ENCODE peak calls at places on chromosomes 12 and 14, in seven cellular contexts. D is GM12878, Z is HepG2, M is SK-N-SH, G is H1, S is GM12892, Q is K562. Y is an unnamed sample.

GRCh38 chr12:13227191-13227590 is 30.7 kb downstream of the EMP1 start:
- DNase-seq in Q (no peak), M (no peak), S (no peak), G (no peak), D (no peak), Z (no peak), Y (no peak)

GRCh38 chr12:29908154-29908553 is 124.4 kb upstream of the TMTC1 start:
- DNase-seq in Z (no peak), S (no peak), Q (no peak), G (no peak), M (no peak), D (no peak), Y (no peak)

GRCh38 chr12:105378821-105379400 is 48.4 kb downstream of the C12orf75 start:
- DNase-seq in G (peak), M (peak), Q (no peak), D (no peak), S (no peak), Z (peak), Y (no peak)

GRCh38 chr12:106527356-106527755 is 55.4 kb upstream of the RFX4 start:
- DNase-seq in Q (no peak), Z (no peak), S (no peak), M (no peak), G (no peak), D (no peak), Y (no peak)

GRCh38 chr12:33752854-33753253 is 269.4 kb upstream of the ALG10 start:
- DNase-seq in M (no peak), G (no peak), Z (no peak), Q (peak), S (no peak), D (no peak), Y (no peak)

GRCh38 chr12:19140381-19141236 is 11.1 kb downstream of the PLEKHA5 start:
- DNase-seq in G (no peak), Q (no peak), D (no peak), Z (no peak), M (no peak), S (no peak), Y (no peak)

GRCh38 chr12:131457028-131457310 is 253.9 kb upstream of the SFSWAP start:
- DNase-seq in D (no peak), Q (no peak), S (no peak), M (no peak), Z (no peak), G (no peak), Y (no peak)

GRCh38 chr14:26863736-26864135 is 265.9 kb upstream of the NOVA1 start:
- DNase-seq in S (no peak), G (no peak), Q (no peak), Z (no peak), M (no peak), D (no peak), Y (no peak)

GRCh38 chr14:100660498-100661339 is 66.0 kb upstream of the DLK1 start:
- DNase-seq in G (no peak), M (no peak), Q (no peak), Z (peak), D (no peak), S (no peak), Y (no peak)

GRCh38 chr12:131929530-131930456 is 717 bp downstream of the PUS1 start:
- DNase-seq in Q (peak), D (no peak), G (no peak), S (peak), M (peak), Z (no peak), Y (peak)

GRCh38 chr12:65204886-65205525 is 35.6 kb downstream of the LEMD3 start:
- DNase-seq in M (no peak), Q (no peak), G (no peak), Z (no peak), D (no peak), S (no peak), Y (no peak)

GRCh38 chr14:90168425-90169105 is 87.8 kb upstream of the PSMC1 start:
- DNase-seq in Z (no peak), S (no peak), D (no peak), Q (no peak), M (no peak), G (no peak), Y (no peak)

GRCh38 chr14:100719976-100720520 is 6.6 kb upstream of the DLK1 start:
- DNase-seq in Q (no peak), Z (no peak), D (no peak), M (peak), S (no peak), G (no peak), Y (no peak)

GRCh38 chr12:125071456-125071855 is 6.2 kb downstream of the AACS start:
- DNase-seq in G (no peak), D (no peak), Z (no peak), M (no peak), S (no peak), Q (no peak), Y (no peak)
- TF ChIP-seq TAF1 in G (no peak), D (no peak), Z (no peak), M (no peak), S (no peak), Q (no peak), Y (no peak)

GRCh38 chr12:11568762-11569478 is 80.6 kb upstream of the ETV6 start:
- DNase-seq in Q (no peak), G (no peak), Z (no peak), S (peak), M (no peak), D (peak), Y (no peak)
- TF ChIP-seq TAF1 in Q (no peak), G (no peak), Z (no peak), S (peak), M (no peak), D (peak), Y (peak)

GRCh38 chr12:94245984-94246383 is 97.6 kb downstream of the PLXNC1 start:
- DNase-seq in S (no peak), G (no peak), M (no peak), D (no peak), Z (no peak), Q (no peak), Y (no peak)
- TF ChIP-seq TAF1 in S (no peak), G (no peak), M (no peak), D (no peak), Z (no peak), Q (no peak), Y (no peak)

GRCh38 chr12:122951979-122952892 is 14.0 kb downstream of the ABCB9 start:
- DNase-seq in M (peak), D (no peak), G (peak), Q (peak), S (peak), Z (peak), Y (peak)
- TF ChIP-seq TAF1 in M (no peak), D (peak), G (no peak), Q (no peak), S (no peak), Z (no peak), Y (no peak)

GRCh38 chr12:6700646-6701051 is at the start of gene PIANP:
- DNase-seq in S (no peak), Q (peak), D (no peak), M (peak), G (peak), Z (no peak), Y (no peak)
- TF ChIP-seq TAF1 in S (no peak), Q (no peak), D (no peak), M (no peak), G (no peak), Z (no peak), Y (no peak)

DNA sequence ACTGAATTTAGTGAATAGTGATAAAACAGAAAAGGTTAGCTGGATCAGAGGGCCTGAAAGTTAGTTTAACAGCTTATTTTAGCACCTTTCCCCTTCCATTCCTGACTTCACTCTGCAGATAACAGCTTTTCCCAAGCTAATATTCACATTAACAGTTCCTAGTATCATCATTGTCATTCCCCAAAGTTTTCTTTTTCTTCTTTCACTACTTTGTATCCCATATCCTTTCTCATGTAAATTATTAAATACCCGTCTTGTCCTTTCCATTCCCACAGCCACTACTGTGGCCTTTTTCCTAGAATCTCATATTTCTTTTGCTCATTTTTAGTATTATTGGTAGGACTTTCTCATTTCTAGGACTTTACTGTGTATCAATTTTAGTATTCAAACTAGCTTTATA is 70.5 kb downstream of the SCFD1 start:
- DNase-seq in M (no peak), Z (no peak), D (no peak), Q (no peak), G (no peak), S (no peak), Y (no peak)
- TF ChIP-seq TAF1 in M (no peak), Z (no peak), D (no peak), Q (no peak), G (no peak), S (no peak), Y (no peak)

DNA sequence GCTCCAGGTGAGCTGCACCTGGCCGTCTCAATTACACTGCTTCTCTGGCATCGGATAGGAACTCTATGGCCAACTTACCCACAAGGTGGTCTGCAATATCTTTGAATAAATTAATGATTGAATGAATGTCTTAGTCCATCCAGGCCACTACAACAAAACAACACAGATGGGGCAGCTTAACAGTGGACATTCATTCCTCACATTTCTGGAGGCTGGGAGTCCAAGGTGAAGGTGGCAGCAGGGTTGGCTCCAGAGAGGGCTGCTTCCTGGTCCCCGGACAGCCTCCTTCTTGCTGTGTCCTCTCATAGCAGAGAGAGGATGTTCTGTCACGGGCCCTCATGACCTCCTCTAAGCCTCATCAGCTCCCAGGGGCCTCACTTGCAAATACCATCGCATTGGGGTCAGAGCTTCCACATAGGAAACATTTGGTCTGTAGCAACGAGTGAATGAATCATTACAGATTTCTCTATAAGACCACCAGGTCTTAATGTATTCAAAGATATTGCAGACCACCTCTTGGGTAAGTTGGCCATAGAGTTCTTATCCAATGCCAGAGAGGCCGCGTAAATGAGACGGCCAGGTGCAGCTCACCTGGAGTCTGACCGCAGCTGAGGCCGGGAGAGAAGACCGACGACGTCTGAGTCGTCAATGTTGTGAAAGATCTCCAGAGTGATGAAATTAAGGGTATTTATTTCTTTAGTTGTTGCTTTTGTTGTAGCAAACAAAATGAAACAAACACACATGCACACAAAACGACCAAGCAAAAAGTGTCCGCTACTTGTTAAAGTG is 182.7 kb upstream of the C14orf180 start:
- DNase-seq in G (no peak), D (no peak), M (no peak), S (no peak), Q (no peak), Z (no peak), Y (no peak)
- TF ChIP-seq TAF1 in G (no peak), D (no peak), M (no peak), S (no peak), Q (no peak), Z (no peak), Y (no peak)

Y was measured in GM12891.